ENCODE peak calls at places on chromosomes 13 and 19, in nine cellular contexts. I is adrenal gland, C is B cell, W is lower lobe of right lung, S is fibroblast of pulmonary artery, A is CD14-positive monocyte, O is Calu3, H is mammary epithelial cell, Q is psoas muscle. X is an unnamed sample.

GRCh38 chr13:95624020-95624419 is 20.5 kb downstream of the DZIP1 start:
- DNase-seq in W (no peak), C (peak), I (peak), Q (no peak), S (peak), A (no peak), H (peak), O (no peak), X (peak)

GRCh38 chr19:20247016-20247683 is 80.1 kb downstream of the ZNF486 start:
- DNase-seq in H (peak), C (peak), I (peak), O (no peak), S (peak), A (no peak), Q (no peak), W (no peak), X (no peak)

GRCh38 chr19:43499042-43499441 is 5.5 kb downstream of the PHLDB3 start:
- DNase-seq in I (no peak), C (no peak), Q (no peak), H (no peak), A (no peak), O (no peak), W (no peak), S (no peak), X (no peak)

GRCh38 chr13:21909331-21909730 is 238.5 kb downstream of the FGF9 start:
- DNase-seq in I (no peak), Q (no peak), W (no peak), A (no peak), H (peak), C (no peak), S (no peak), O (no peak), X (no peak)

GRCh38 chr13:43195112-43195511 is 171.7 kb downstream of the DNAJC15 start:
- DNase-seq in I (no peak), C (no peak), W (no peak), H (no peak), Q (no peak), O (no peak), A (no peak), S (no peak), X (no peak)

GRCh38 chr19:40811478-40812341 is 12.7 kb downstream of the EGLN2 start:
- DNase-seq in Q (peak), O (no peak), A (peak), S (no peak), C (no peak), H (no peak), I (no peak), W (peak), X (no peak)

GRCh38 chr13:79829880-79830279 is 348.9 kb downstream of the NDFIP2 start:
- DNase-seq in C (no peak), H (no peak), O (no peak), I (no peak), W (no peak), Q (no peak), A (no peak), S (no peak), X (no peak)

GRCh38 chr13:100131863-100132574 is 43.1 kb downstream of the PCCA start:
- DNase-seq in W (no peak), Q (no peak), O (no peak), S (peak), C (no peak), A (peak), H (peak), I (no peak), X (no peak)

GRCh38 chr13:59641758-59642157 is 522.0 kb downstream of the DIAPH3 start:
- DNase-seq in Q (no peak), C (no peak), H (no peak), O (no peak), I (no peak), A (no peak), W (no peak), S (peak), X (no peak)

GRCh38 chr13:97474581-97474980 is 40.6 kb downstream of the RAP2A start:
- DNase-seq in H (no peak), Q (no peak), S (no peak), C (no peak), A (no peak), O (no peak), I (no peak), W (no peak), X (no peak)

GRCh38 chr13:43269037-43269476 is 245.7 kb downstream of the DNAJC15 start:
- DNase-seq in C (no peak), I (no peak), W (no peak), O (peak), S (peak), H (peak), Q (no peak), A (no peak), X (no peak)

GRCh38 chr19:45340899-45341453 is 426 bp downstream of the KLC3 start:
- DNase-seq in W (no peak), I (no peak), Q (no peak), C (no peak), S (no peak), O (peak), H (peak), A (no peak), X (no peak)

GRCh38 chr13:81133066-81133465 is 792.1 kb upstream of the SPRY2 start:
- DNase-seq in A (no peak), S (peak), Q (no peak), O (no peak), W (no peak), I (no peak), H (peak), C (no peak), X (no peak)

GRCh38 chr13:20974981-20975585 is 72.5 kb upstream of the XPO4 start:
- DNase-seq in H (no peak), W (peak), I (no peak), C (no peak), A (no peak), Q (no peak), S (no peak), O (no peak), X (no peak)

GRCh38 chr19:12825259-12826131 is 8.9 kb downstream of the RTBDN start:
- DNase-seq in W (no peak), A (no peak), C (peak), S (no peak), O (peak), Q (no peak), H (no peak), I (no peak), X (peak)

GRCh38 chr19:40716655-40717324 is at the start of the genes COQ8B and ITPKC:
- DNase-seq in Q (peak), W (peak), S (peak), C (peak), I (peak), A (peak), O (peak), H (peak), X (peak)

GRCh38 chr19:17584132-17584531 is 28.7 kb downstream of the COLGALT1 start:
- DNase-seq in I (no peak), C (no peak), S (no peak), W (no peak), Q (no peak), H (no peak), O (no peak), A (no peak), X (no peak)

GRCh38 chr13:108508263-108508662 is 121.1 kb upstream of the MYO16 start:
- DNase-seq in S (peak), O (peak), I (no peak), A (no peak), Q (no peak), H (no peak), W (no peak), C (no peak), X (no peak)

GRCh38 chr19:39265321-39265916 is 2.8 kb upstream of the IFNL2 start:
- DNase-seq in Q (no peak), A (no peak), I (no peak), S (no peak), C (no peak), H (no peak), O (no peak), W (no peak), X (no peak)

GRCh38 chr13:24540236-24541126 is 27.9 kb upstream of the PARP4 start:
- DNase-seq in W (peak), I (no peak), Q (no peak), S (peak), H (no peak), A (no peak), C (peak), O (peak), X (no peak)

GRCh38 chr19:30857388-30857787 is 485.2 kb downstream of the ZNF536 start:
- DNase-seq in W (no peak), S (no peak), O (no peak), I (no peak), Q (no peak), H (no peak), A (no peak), C (no peak), X (no peak)

GRCh38 chr13:43085545-43085944 is 62.2 kb downstream of the DNAJC15 start:
- DNase-seq in H (peak), Q (no peak), A (no peak), C (peak), S (peak), I (no peak), W (no peak), O (no peak), X (no peak)

GRCh38 chr13:93603043-93603442 is 376.4 kb downstream of the GPC6 start:
- DNase-seq in S (peak), C (no peak), O (no peak), W (no peak), I (no peak), H (peak), A (no peak), Q (no peak), X (no peak)

GRCh38 chr19:46950526-46951235 is 69.0 kb upstream of the NPAS1 start:
- DNase-seq in Q (no peak), H (peak), W (no peak), C (no peak), A (no peak), O (no peak), S (no peak), I (no peak), X (no peak)

GRCh38 chr19:16185925-16186234 is 670 bp downstream of the FAM32A start:
- DNase-seq in A (no peak), W (no peak), S (no peak), I (no peak), Q (no peak), H (no peak), O (no peak), C (no peak), X (no peak)

GRCh38 chr19:17755977-17756670 is 4.8 kb downstream of the FCHO1 start:
- DNase-seq in W (no peak), S (peak), O (peak), I (peak), C (peak), A (no peak), H (no peak), Q (no peak), X (peak)

GRCh38 chr19:56839665-56840451 is 668 bp downstream of the PEG3 start:
- DNase-seq in S (peak), O (no peak), I (peak), H (no peak), W (peak), Q (peak), A (peak), C (peak), X (no peak)

GRCh38 chr19:11381535-11382369 is 2.4 kb downstream of the EPOR start:
- DNase-seq in I (peak), O (peak), Q (peak), W (peak), C (peak), S (peak), A (peak), H (peak), X (peak)

GRCh38 chr19:49148784-49149651 is 6.2 kb downstream of the HRC start:
- DNase-seq in W (peak), O (peak), S (peak), A (peak), H (peak), C (peak), I (peak), Q (peak), X (peak)

GRCh38 chr13:87057807-87058520 is 613.2 kb upstream of the SLITRK5 start:
- DNase-seq in A (no peak), I (no peak), S (peak), W (no peak), O (no peak), C (no peak), H (no peak), Q (no peak), X (no peak)

GRCh38 chr19:40756502-40757110 is 5.6 kb downstream of the SNRPA start:
- DNase-seq in H (peak), S (no peak), I (no peak), Q (no peak), W (no peak), C (no peak), A (no peak), O (no peak), X (no peak)

GRCh38 chr19:41563847-41564514 is 12.0 kb upstream of the CEACAM21 start:
- DNase-seq in A (no peak), C (peak), W (no peak), Q (no peak), I (no peak), O (peak), S (no peak), H (peak), X (no peak)

GRCh38 chr13:108044929-108045328 is 170.4 kb downstream of the LIG4 start:
- DNase-seq in C (no peak), A (no peak), O (no peak), Q (no peak), H (no peak), S (no peak), W (no peak), I (no peak), X (no peak)

GRCh38 chr13:78147905-78148304 is 229.3 kb upstream of the EDNRB start:
- DNase-seq in S (peak), I (no peak), C (no peak), Q (no peak), A (no peak), H (peak), O (no peak), W (no peak), X (no peak)

DNA sequence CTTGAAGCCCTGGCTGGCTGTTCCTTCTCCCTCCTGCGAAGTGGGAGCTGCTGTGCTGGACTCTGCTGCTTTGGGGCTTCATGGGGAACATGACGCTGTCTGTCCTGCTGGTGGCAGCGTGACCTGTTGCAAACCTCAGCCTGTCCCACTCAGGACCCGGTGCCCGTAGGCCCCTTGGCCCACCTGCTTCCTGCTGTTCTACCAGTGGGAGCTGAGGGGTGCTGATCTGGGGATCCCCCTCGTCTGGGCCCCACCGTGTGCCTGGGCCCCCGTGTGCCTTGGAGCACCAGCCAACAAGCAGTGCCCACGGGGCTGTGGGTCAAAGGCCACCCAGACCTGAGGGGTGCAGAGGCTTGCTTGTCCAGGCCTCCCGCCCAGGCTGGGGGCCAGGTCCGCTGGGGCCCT is 5.3 kb downstream of the SPPL2B start:
- DNase-seq in W (no peak), Q (no peak), O (no peak), I (no peak), C (no peak), H (no peak), A (no peak), S (no peak), X (no peak)
- TF ChIP-seq CTCF in W (no peak), Q (no peak), O (no peak), I (no peak), C (no peak), H (no peak), A (no peak), S (no peak), X (no peak)

GRCh38 chr19:1081301-1082164 is 13.6 kb downstream of the POLR2E start:
- DNase-seq in H (no peak), A (no peak), Q (no peak), C (no peak), I (peak), O (no peak), S (no peak), W (no peak), X (no peak)
- TF ChIP-seq CTCF in H (no peak), A (no peak), Q (no peak), C (no peak), I (no peak), O (no peak), S (no peak), W (no peak), X (no peak)

DNA sequence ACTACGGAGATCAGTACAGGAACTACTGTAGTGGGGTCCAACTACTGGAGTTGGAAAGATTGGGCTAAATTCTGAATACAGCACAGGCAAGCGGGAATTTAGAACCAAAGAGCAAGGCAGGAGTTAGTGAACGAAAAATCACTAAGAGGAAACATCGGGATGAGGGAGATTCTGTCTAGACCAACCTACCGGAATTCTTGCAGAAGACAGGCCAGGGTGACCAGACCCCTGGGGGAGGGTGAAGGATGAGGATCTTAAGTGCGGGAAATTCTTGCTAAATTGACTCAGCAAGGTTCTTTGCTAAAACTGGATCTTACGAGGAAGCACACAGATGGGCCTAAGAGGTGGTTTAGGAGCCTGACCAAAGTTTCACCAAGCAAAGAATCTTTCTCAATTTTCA is 13.2 kb upstream of the PSPC1 start:
- DNase-seq in S (no peak), C (no peak), Q (no peak), O (no peak), W (no peak), I (no peak), H (no peak), A (no peak), X (no peak)
- TF ChIP-seq CTCF in S (no peak), C (no peak), Q (no peak), O (no peak), W (no peak), I (no peak), H (no peak), A (no peak), X (no peak)

GRCh38 chr19:54480048-54480447 is 7.0 kb upstream of the CDC42EP5 start:
- DNase-seq in H (no peak), S (no peak), O (no peak), C (no peak), Q (no peak), A (no peak), I (no peak), W (no peak), X (no peak)

GRCh38 chr19:54475706-54476105 is 2.6 kb upstream of the CDC42EP5 start:
- DNase-seq in I (no peak), H (no peak), A (no peak), C (no peak), S (no peak), Q (no peak), O (no peak), W (no peak), X (no peak)

GRCh38 chr19:54478677-54479266 is 5.7 kb upstream of the CDC42EP5 start:
- DNase-seq in I (no peak), O (peak), H (peak), W (no peak), C (peak), A (no peak), S (peak), Q (no peak), X (peak)

GRCh38 chr19:54473983-54474382 is 887 bp upstream of the CDC42EP5 start:
- DNase-seq in A (no peak), O (no peak), W (no peak), C (no peak), I (no peak), S (no peak), Q (no peak), H (no peak), X (no peak)

GRCh38 chr19:54477650-54478049 is 4.6 kb upstream of the CDC42EP5 start:
- DNase-seq in H (no peak), O (no peak), C (no peak), Q (no peak), W (no peak), I (no peak), A (no peak), S (no peak), X (no peak)
- TF ChIP-seq CTCF in H (peak), O (peak), C (no peak), Q (no peak), W (no peak), I (no peak), A (no peak), S (peak), X (no peak)

GRCh38 chr19:19170053-19170945 is at the start of gene MEF2B:
- DNase-seq in A (peak), H (peak), I (peak), S (peak), Q (peak), W (peak), C (peak), O (peak), X (peak)

GRCh38 chr19:19171821-19172532 is 1.9 kb upstream of the MEF2B start:
- DNase-seq in C (no peak), A (no peak), H (no peak), Q (peak), I (no peak), S (peak), O (no peak), W (no peak), X (peak)

GRCh38 chr19:19171110-19171672 is 1.1 kb upstream of the MEF2B start:
- DNase-seq in C (no peak), A (no peak), S (no peak), H (no peak), I (no peak), O (no peak), Q (no peak), W (no peak), X (no peak)

GRCh38 chr19:19167612-19168011 is 2.5 kb downstream of the MEF2B start:
- DNase-seq in W (no peak), C (no peak), A (no peak), O (no peak), Q (no peak), S (no peak), H (no peak), I (no peak), X (no peak)

DNA sequence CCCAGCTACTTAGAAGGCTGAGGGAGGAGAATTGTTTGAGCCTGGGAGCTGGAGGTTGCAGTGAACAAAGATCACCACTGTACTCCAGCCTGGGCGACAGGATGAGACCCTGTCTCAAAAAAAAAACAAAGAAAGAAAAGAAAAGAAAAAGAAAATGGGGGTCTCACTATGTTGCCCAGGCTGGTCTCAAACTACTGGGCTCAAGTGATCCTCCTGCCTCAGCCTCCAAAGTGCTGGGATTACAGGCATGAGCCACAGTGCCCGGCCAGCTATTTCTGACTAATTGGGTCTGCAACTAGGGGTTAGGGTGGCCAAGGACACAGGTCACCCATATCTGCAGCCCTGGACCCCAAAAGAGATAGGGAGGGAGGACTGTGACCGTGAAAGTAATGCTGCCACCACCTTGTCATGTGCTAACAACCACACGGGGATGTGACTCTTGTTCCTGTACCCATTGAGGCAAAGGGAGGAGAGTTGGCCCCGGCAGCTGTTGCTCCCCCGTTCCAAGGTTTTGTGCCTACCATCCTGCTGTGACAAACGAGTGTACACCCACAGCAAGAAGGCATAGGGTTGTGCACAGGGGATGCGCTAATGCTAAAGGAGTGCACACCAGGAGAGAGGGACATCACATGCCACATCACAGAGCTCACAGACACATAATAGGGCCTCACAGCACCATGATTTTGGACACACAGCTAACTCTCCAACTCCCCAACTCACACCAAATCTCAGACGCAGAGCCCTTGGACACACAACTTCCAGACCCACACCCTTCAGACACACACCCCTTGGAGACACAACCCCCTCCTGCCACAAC is 619 bp downstream of the MEF2B start:
- DNase-seq in O (no peak), H (no peak), A (no peak), Q (no peak), S (no peak), W (no peak), I (no peak), C (no peak), X (no peak)
- TF ChIP-seq CTCF in O (no peak), H (no peak), A (no peak), Q (no peak), S (no peak), W (no peak), I (no peak), C (no peak), X (no peak)